ENCODE peak calls at places on chromosomes 2 and 18, in ten cellular contexts. One of them, this sample, is unnamed.

GRCh38 chr2:218999021-218999880 is 6.0 kb upstream of the CRYBA2 start:
- DNase-seq in spleen: no peak
- DNase-seq in suprapubic skin: no peak
- DNase-seq in heart left ventricle: no peak
- DNase-seq in prostate gland: no peak
- DNase-seq in HCT116: no peak
- DNase-seq in uterus: no peak
- DNase-seq in IMR-90: no peak
- DNase-seq in A549: no peak
- DNase-seq in tibial nerve: no peak
- DNase-seq in this sample: no peak

GRCh38 chr2:231673348-231673770 is 35.0 kb upstream of the PTMA start:
- DNase-seq in suprapubic skin: no peak
- DNase-seq in heart left ventricle: peak
- DNase-seq in uterus: peak
- DNase-seq in prostate gland: no peak
- DNase-seq in spleen: no peak
- DNase-seq in IMR-90: peak
- DNase-seq in A549: peak
- DNase-seq in HCT116: peak
- DNase-seq in tibial nerve: no peak
- DNase-seq in this sample: peak

GRCh38 chr2:237662671-237663093 is 35.3 kb downstream of the LRRFIP1 start:
- DNase-seq in heart left ventricle: peak
- DNase-seq in tibial nerve: peak
- DNase-seq in prostate gland: peak
- DNase-seq in spleen: peak
- DNase-seq in A549: no peak
- DNase-seq in suprapubic skin: peak
- DNase-seq in IMR-90: peak
- DNase-seq in uterus: peak
- DNase-seq in HCT116: peak
- DNase-seq in this sample: peak

GRCh38 chr2:226078656-226079055 is 679.1 kb downstream of the NYAP2 start:
- DNase-seq in spleen: no peak
- DNase-seq in prostate gland: no peak
- DNase-seq in tibial nerve: no peak
- DNase-seq in IMR-90: no peak
- DNase-seq in uterus: no peak
- DNase-seq in A549: no peak
- DNase-seq in suprapubic skin: no peak
- DNase-seq in heart left ventricle: no peak
- DNase-seq in HCT116: no peak
- DNase-seq in this sample: no peak

GRCh38 chr2:137968477-137969417 is 4.5 kb downstream of the HNMT start:
- DNase-seq in spleen: no peak
- DNase-seq in prostate gland: no peak
- DNase-seq in suprapubic skin: no peak
- DNase-seq in HCT116: no peak
- DNase-seq in heart left ventricle: no peak
- DNase-seq in tibial nerve: no peak
- DNase-seq in uterus: no peak
- DNase-seq in IMR-90: no peak
- DNase-seq in A549: no peak
- DNase-seq in this sample: no peak

GRCh38 chr2:60868589-60869273 is 12.6 kb upstream of the REL start:
- DNase-seq in uterus: no peak
- DNase-seq in tibial nerve: no peak
- DNase-seq in heart left ventricle: no peak
- DNase-seq in suprapubic skin: no peak
- DNase-seq in HCT116: no peak
- DNase-seq in prostate gland: no peak
- DNase-seq in IMR-90: no peak
- DNase-seq in spleen: no peak
- DNase-seq in A549: no peak
- DNase-seq in this sample: no peak

GRCh38 chr2:70627499-70627898 is 73.9 kb upstream of the TGFA start:
- DNase-seq in A549: peak
- DNase-seq in suprapubic skin: no peak
- DNase-seq in uterus: no peak
- DNase-seq in tibial nerve: no peak
- DNase-seq in heart left ventricle: no peak
- DNase-seq in prostate gland: no peak
- DNase-seq in HCT116: no peak
- DNase-seq in spleen: no peak
- DNase-seq in IMR-90: no peak
- DNase-seq in this sample: no peak

GRCh38 chr2:121790276-121790956 is 35.0 kb downstream of the TSN start:
- DNase-seq in heart left ventricle: no peak
- DNase-seq in spleen: no peak
- DNase-seq in prostate gland: no peak
- DNase-seq in suprapubic skin: no peak
- DNase-seq in tibial nerve: no peak
- DNase-seq in IMR-90: peak
- DNase-seq in uterus: no peak
- DNase-seq in HCT116: peak
- DNase-seq in A549: peak
- DNase-seq in this sample: no peak

GRCh38 chr2:64108842-64109241 is 35.4 kb downstream of the PELI1 start:
- DNase-seq in spleen: no peak
- DNase-seq in uterus: no peak
- DNase-seq in suprapubic skin: no peak
- DNase-seq in A549: no peak
- DNase-seq in IMR-90: no peak
- DNase-seq in tibial nerve: no peak
- DNase-seq in prostate gland: no peak
- DNase-seq in HCT116: no peak
- DNase-seq in heart left ventricle: no peak
- DNase-seq in this sample: peak

GRCh38 chr2:153005051-153005450 is 286.6 kb downstream of the ARL6IP6 start:
- DNase-seq in tibial nerve: no peak
- DNase-seq in uterus: no peak
- DNase-seq in IMR-90: no peak
- DNase-seq in A549: no peak
- DNase-seq in suprapubic skin: no peak
- DNase-seq in HCT116: no peak
- DNase-seq in prostate gland: no peak
- DNase-seq in spleen: no peak
- DNase-seq in heart left ventricle: no peak
- DNase-seq in this sample: no peak

GRCh38 chr2:1541812-1542211 is 128.5 kb downstream of the TPO start:
- DNase-seq in A549: no peak
- DNase-seq in tibial nerve: no peak
- DNase-seq in uterus: no peak
- DNase-seq in heart left ventricle: no peak
- DNase-seq in IMR-90: no peak
- DNase-seq in prostate gland: no peak
- DNase-seq in spleen: no peak
- DNase-seq in HCT116: no peak
- DNase-seq in suprapubic skin: peak
- DNase-seq in this sample: no peak

GRCh38 chr2:102975996-102976636 is 214.3 kb downstream of the TMEM182 start:
- DNase-seq in suprapubic skin: no peak
- DNase-seq in HCT116: peak
- DNase-seq in heart left ventricle: no peak
- DNase-seq in IMR-90: peak
- DNase-seq in prostate gland: no peak
- DNase-seq in uterus: no peak
- DNase-seq in tibial nerve: no peak
- DNase-seq in A549: peak
- DNase-seq in spleen: no peak
- DNase-seq in this sample: no peak

GRCh38 chr2:204050681-204051080 is 114.1 kb downstream of the ICOS start:
- DNase-seq in tibial nerve: no peak
- DNase-seq in A549: no peak
- DNase-seq in prostate gland: peak
- DNase-seq in HCT116: no peak
- DNase-seq in suprapubic skin: no peak
- DNase-seq in heart left ventricle: no peak
- DNase-seq in spleen: no peak
- DNase-seq in IMR-90: no peak
- DNase-seq in uterus: no peak
- DNase-seq in this sample: no peak

GRCh38 chr2:188645982-188646381 is 328.2 kb upstream of the COL3A1 start:
- DNase-seq in HCT116: no peak
- DNase-seq in spleen: no peak
- DNase-seq in suprapubic skin: no peak
- DNase-seq in uterus: no peak
- DNase-seq in A549: no peak
- DNase-seq in tibial nerve: no peak
- DNase-seq in prostate gland: no peak
- DNase-seq in heart left ventricle: no peak
- DNase-seq in IMR-90: peak
- DNase-seq in this sample: no peak

GRCh38 chr18:9017170-9017899 is 85.2 kb upstream of the NDUFV2 start:
- DNase-seq in IMR-90: peak
- DNase-seq in spleen: peak
- DNase-seq in heart left ventricle: peak
- DNase-seq in HCT116: peak
- DNase-seq in uterus: peak
- DNase-seq in prostate gland: peak
- DNase-seq in tibial nerve: peak
- DNase-seq in suprapubic skin: peak
- DNase-seq in A549: peak
- DNase-seq in this sample: peak

GRCh38 chr2:46275995-46276394 is 21.2 kb upstream of the EPAS1 start:
- DNase-seq in heart left ventricle: peak
- DNase-seq in prostate gland: no peak
- DNase-seq in uterus: peak
- DNase-seq in IMR-90: no peak
- DNase-seq in suprapubic skin: no peak
- DNase-seq in spleen: peak
- DNase-seq in tibial nerve: peak
- DNase-seq in HCT116: no peak
- DNase-seq in A549: no peak
- DNase-seq in this sample: no peak

GRCh38 chr18:46868171-46868921 is 49.0 kb downstream of the PIAS2 start:
- DNase-seq in uterus: no peak
- DNase-seq in HCT116: no peak
- DNase-seq in spleen: no peak
- DNase-seq in IMR-90: no peak
- DNase-seq in prostate gland: no peak
- DNase-seq in suprapubic skin: no peak
- DNase-seq in A549: no peak
- DNase-seq in tibial nerve: no peak
- DNase-seq in heart left ventricle: no peak
- DNase-seq in this sample: no peak

GRCh38 chr2:185813707-185814106 is 75.1 kb downstream of the FSIP2 start:
- DNase-seq in tibial nerve: no peak
- DNase-seq in prostate gland: peak
- DNase-seq in HCT116: no peak
- DNase-seq in heart left ventricle: no peak
- DNase-seq in suprapubic skin: no peak
- DNase-seq in IMR-90: no peak
- DNase-seq in A549: no peak
- DNase-seq in spleen: no peak
- DNase-seq in uterus: no peak
- DNase-seq in this sample: no peak

DNA sequence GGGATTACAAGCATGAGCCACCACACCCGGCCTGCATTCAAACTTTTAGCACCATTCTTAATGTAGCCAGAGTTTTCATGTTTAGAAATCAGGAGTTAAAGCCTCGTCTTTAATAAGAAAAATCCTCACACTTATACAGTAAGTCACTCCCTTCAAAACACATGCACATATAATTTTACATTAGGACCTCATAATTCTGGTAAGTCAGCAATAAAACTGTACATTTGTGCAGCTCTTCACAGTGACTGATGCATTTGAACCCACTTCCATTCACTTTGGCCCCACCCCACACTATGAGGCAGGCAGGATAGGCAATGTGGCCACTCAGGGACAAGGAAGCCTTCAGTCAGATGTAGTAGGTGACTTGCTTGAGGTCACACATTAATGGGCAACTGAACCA is 141.7 kb upstream of the SIX3 start:
- DNase-seq in spleen: no peak
- DNase-seq in IMR-90: no peak
- DNase-seq in HCT116: no peak
- DNase-seq in A549: no peak
- DNase-seq in heart left ventricle: no peak
- DNase-seq in suprapubic skin: no peak
- DNase-seq in uterus: no peak
- DNase-seq in prostate gland: no peak
- DNase-seq in tibial nerve: no peak
- DNase-seq in this sample: no peak
- TF ChIP-seq CTCF in spleen: no peak
- TF ChIP-seq CTCF in IMR-90: no peak
- TF ChIP-seq CTCF in HCT116: no peak
- TF ChIP-seq CTCF in A549: no peak
- TF ChIP-seq CTCF in heart left ventricle: no peak
- TF ChIP-seq CTCF in suprapubic skin: no peak
- TF ChIP-seq CTCF in uterus: no peak
- TF ChIP-seq CTCF in prostate gland: no peak
- TF ChIP-seq CTCF in tibial nerve: no peak
- TF ChIP-seq CTCF in this sample: no peak

GRCh38 chr2:42239811-42240210 is 70.7 kb downstream of the EML4 start:
- DNase-seq in uterus: no peak
- DNase-seq in spleen: no peak
- DNase-seq in heart left ventricle: no peak
- DNase-seq in tibial nerve: no peak
- DNase-seq in prostate gland: no peak
- DNase-seq in suprapubic skin: no peak
- DNase-seq in HCT116: no peak
- DNase-seq in A549: no peak
- DNase-seq in IMR-90: no peak
- DNase-seq in this sample: no peak
- H3K27ac ChIP-seq in uterus: no peak
- H3K27ac ChIP-seq in spleen: no peak
- H3K27ac ChIP-seq in heart left ventricle: no peak
- H3K27ac ChIP-seq in tibial nerve: no peak
- H3K27ac ChIP-seq in prostate gland: no peak
- H3K27ac ChIP-seq in suprapubic skin: no peak
- H3K27ac ChIP-seq in HCT116: no peak
- H3K27ac ChIP-seq in A549: no peak
- H3K27ac ChIP-seq in IMR-90: no peak
- H3K27ac ChIP-seq in this sample: no peak

DNA sequence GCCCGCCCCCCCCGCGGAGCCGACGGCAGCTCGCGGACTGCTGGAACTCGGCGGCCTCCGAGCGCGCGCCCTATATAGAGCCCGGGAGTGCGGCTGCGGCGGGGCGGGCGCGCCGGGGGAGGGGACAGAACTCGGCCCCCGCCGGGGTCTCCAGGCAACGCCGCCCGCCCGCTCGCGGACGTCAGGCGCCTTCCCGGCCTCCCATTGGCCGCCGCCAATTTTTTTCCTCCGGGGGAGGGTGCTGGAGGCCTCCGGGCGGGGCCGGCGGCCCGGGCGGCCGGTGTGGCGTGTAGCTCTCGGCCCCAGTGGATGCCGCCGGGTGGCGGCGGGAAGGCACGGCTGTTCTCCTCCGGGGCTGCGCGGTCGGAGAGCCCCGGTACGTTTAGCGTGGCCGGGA is at the start of gene ZFP36L2:
- DNase-seq in HCT116: peak
- DNase-seq in tibial nerve: peak
- DNase-seq in spleen: peak
- DNase-seq in heart left ventricle: peak
- DNase-seq in suprapubic skin: peak
- DNase-seq in IMR-90: peak
- DNase-seq in prostate gland: peak
- DNase-seq in A549: peak
- DNase-seq in uterus: peak
- DNase-seq in this sample: peak
- TF ChIP-seq POLR2A in HCT116: peak
- TF ChIP-seq POLR2A in tibial nerve: peak
- TF ChIP-seq POLR2A in spleen: peak
- TF ChIP-seq POLR2A in heart left ventricle: peak
- TF ChIP-seq POLR2A in suprapubic skin: peak
- TF ChIP-seq POLR2A in IMR-90: peak
- TF ChIP-seq POLR2A in prostate gland: peak
- TF ChIP-seq POLR2A in A549: peak
- TF ChIP-seq POLR2A in uterus: peak
- TF ChIP-seq POLR2A in this sample: peak

GRCh38 chr2:62192811-62193210 is 3.1 kb upstream of the B3GNT2 start:
- DNase-seq in heart left ventricle: no peak
- DNase-seq in spleen: no peak
- DNase-seq in HCT116: no peak
- DNase-seq in tibial nerve: no peak
- DNase-seq in prostate gland: no peak
- DNase-seq in suprapubic skin: no peak
- DNase-seq in A549: no peak
- DNase-seq in IMR-90: no peak
- DNase-seq in uterus: no peak
- DNase-seq in this sample: no peak
- TF ChIP-seq CTCF in heart left ventricle: no peak
- TF ChIP-seq CTCF in spleen: no peak
- TF ChIP-seq CTCF in HCT116: no peak
- TF ChIP-seq CTCF in tibial nerve: no peak
- TF ChIP-seq CTCF in prostate gland: no peak
- TF ChIP-seq CTCF in suprapubic skin: no peak
- TF ChIP-seq CTCF in A549: no peak
- TF ChIP-seq CTCF in IMR-90: no peak
- TF ChIP-seq CTCF in uterus: no peak
- TF ChIP-seq CTCF in this sample: no peak

This sample was measured in Peyer's patch.